ENCODE peak calls at places on chromosomes 6 and 20, in eight cellular contexts. X is fibroblast of mammary gland, M is anterior cingulate cortex, U is upper lobe of left lung, L is cardiac septum, I is RWPE1, B is renal cortical epithelial cell, S is A172. C is an unnamed sample.
A peak's percentile ranks its signal among the peaks of the same experiment; 100 is the strongest.

GRCh38 chr6:148348335-148348734 is 5.7 kb downstream of the SASH1 start:
- DNase-seq in X (no peak), M (no peak), U (no peak), L (no peak), I (no peak), B (no peak), S (no peak), C (no peak)

GRCh38 chr20:62367136-62367482 is at the start of gene LAMA5:
- DNase-seq in X (no peak), M (no peak), U (peak; percentile 66), L (no peak), I (peak; percentile 78), B (no peak), S (no peak), C (no peak)

GRCh38 chr6:30891816-30892553 is 7.7 kb downstream of the DDR1 start:
- DNase-seq in X (no peak), M (no peak), U (no peak), L (no peak), I (no peak), B (no peak), S (no peak), C (no peak)

GRCh38 chr6:11278207-11278559 is 45.7 kb upstream of the NEDD9 start:
- DNase-seq in X (no peak), M (no peak), U (no peak), L (no peak), I (no peak), B (no peak), S (no peak), C (peak; percentile 81)

GRCh38 chr20:37524859-37525708 is 2.6 kb downstream of the BLCAP start:
- DNase-seq in X (peak; percentile 25), M (no peak), U (peak; percentile 25), L (no peak), I (peak; percentile 100), B (peak; percentile 50), S (peak; percentile 61), C (no peak)

GRCh38 chr20:40275738-40276137 is 413.3 kb downstream of the MAFB start:
- DNase-seq in X (no peak), M (no peak), U (no peak), L (no peak), I (no peak), B (no peak), S (no peak), C (no peak)

GRCh38 chr6:21404577-21404976 is 189.0 kb upstream of the SOX4 start:
- DNase-seq in X (no peak), M (no peak), U (no peak), L (no peak), I (no peak), B (no peak), S (no peak), C (no peak)

GRCh38 chr6:129287778-129288177 is 404.8 kb downstream of the LAMA2 start:
- DNase-seq in X (no peak), M (no peak), U (no peak), L (no peak), I (no peak), B (no peak), S (no peak), C (no peak)

GRCh38 chr6:158970640-158971291 is 29.2 kb downstream of the RSPH3 start:
- DNase-seq in X (peak; percentile 17), M (no peak), U (no peak), L (no peak), I (no peak), B (no peak), S (no peak), C (no peak)

GRCh38 chr6:49551126-49551865 is 828 bp downstream of the C6orf141 start:
- DNase-seq in X (no peak), M (no peak), U (peak; percentile 23), L (no peak), I (no peak), B (peak; percentile 26), S (no peak), C (no peak)

GRCh38 chr6:140490086-140490485 is 1115.6 kb upstream of the CITED2 start:
- DNase-seq in X (peak; percentile 45), M (no peak), U (no peak), L (no peak), I (no peak), B (peak; percentile 13), S (no peak), C (no peak)

GRCh38 chr6:147108256-147108910 is 95.8 kb upstream of the STXBP5 start:
- DNase-seq in X (no peak), M (no peak), U (no peak), L (no peak), I (no peak), B (no peak), S (no peak), C (no peak)

GRCh38 chr6:169956580-169956979 is 205.2 kb downstream of the ERMARD start:
- DNase-seq in X (no peak), M (no peak), U (peak; percentile 15), L (no peak), I (no peak), B (no peak), S (no peak), C (peak; percentile 25)

GRCh38 chr6:1705630-1706029 is 95.9 kb downstream of the FOXC1 start:
- DNase-seq in X (no peak), M (no peak), U (no peak), L (no peak), I (no peak), B (no peak), S (no peak), C (no peak)

C was measured in activated CD8-positive, alpha-beta memory T cell treated with anti-CD3 and anti-CD28 coated beads, Interleukin-2, amount 10 ng/mL, durations not matched to agents 7 days and 5 days.